ENCODE peak calls at places on chromosomes 4 and X, in four cellular contexts. L, D, H and Q are unnamed samples.

GRCh38 chrX:72540318-72540717 is 32.3 kb downstream of the HDAC8 start:
- DNase-seq in L (no peak), H (no peak), D (no peak), Q (no peak)

GRCh38 chrX:11600578-11600977 is 65.1 kb downstream of the ARHGAP6 start:
- DNase-seq in H (no peak), L (no peak), D (no peak), Q (no peak)

GRCh38 chr4:139734201-139734874 is 68.7 kb downstream of the MGST2 start:
- DNase-seq in D (no peak), L (peak), H (no peak), Q (no peak)

GRCh38 chr4:102608190-102608589 is 107.0 kb downstream of the NFKB1 start:
- DNase-seq in H (no peak), D (no peak), L (no peak), Q (no peak)

GRCh38 chr4:82097504-82097903 is 276.3 kb downstream of the HNRNPD start:
- DNase-seq in H (no peak), D (no peak), L (no peak), Q (no peak)

GRCh38 chr4:39841894-39842293 is 135.8 kb downstream of the PDS5A start:
- DNase-seq in D (no peak), L (no peak), H (no peak), Q (no peak)

GRCh38 chrX:107849747-107850478 is 24.2 kb downstream of the MID2 start:
- DNase-seq in L (no peak), H (no peak), D (no peak), Q (no peak)

GRCh38 chr4:150278206-150278605 is 200.0 kb downstream of the DCLK2 start:
- DNase-seq in D (no peak), L (no peak), H (no peak), Q (no peak)

GRCh38 chr4:124806403-124806802 is 93.9 kb upstream of the ANKRD50 start:
- DNase-seq in L (no peak), D (no peak), H (peak), Q (no peak)

GRCh38 chr4:187218705-187219245 is 495.1 kb upstream of the FAT1 start:
- DNase-seq in D (no peak), L (no peak), H (no peak), Q (no peak)

GRCh38 chrX:120453985-120454384 is 15.1 kb downstream of the LAMP2 start:
- DNase-seq in H (no peak), L (no peak), D (no peak), Q (no peak)

GRCh38 chr4:114136067-114136466 is 156.6 kb upstream of the ARSJ start:
- DNase-seq in L (no peak), H (no peak), D (no peak), Q (no peak)

GRCh38 chr4:96016615-96017299 is 176.9 kb downstream of the PDHA2 start:
- DNase-seq in D (no peak), H (no peak), L (no peak), Q (peak)

GRCh38 chr4:15689540-15689939 is 7.9 kb downstream of the FAM200B start:
- DNase-seq in H (no peak), L (peak), D (no peak), Q (no peak)

GRCh38 chr4:3043272-3044020 is 30.9 kb downstream of the HTT-AS start:
- DNase-seq in D (no peak), H (no peak), L (no peak), Q (no peak)

GRCh38 chr4:3046149-3046548 is 28.2 kb downstream of the HTT-AS start:
- DNase-seq in D (no peak), H (no peak), L (peak), Q (no peak)

GRCh38 chr4:3046623-3047022 is 27.7 kb downstream of the HTT-AS start:
- DNase-seq in H (no peak), L (no peak), D (no peak), Q (no peak)

GRCh38 chr4:3044812-3045499 is 29.4 kb downstream of the HTT-AS start:
- DNase-seq in D (no peak), L (no peak), H (no peak), Q (no peak)

GRCh38 chr4:3045500-3045850 is 28.9 kb downstream of the HTT-AS start:
- DNase-seq in D (no peak), L (peak), H (no peak), Q (no peak)
- TF ChIP-seq POLR2AphosphoS5 in D (peak), L (peak), H (no peak), Q (peak)

GRCh38 chrX:104318330-104319009 is 63.7 kb upstream of the ESX1 start:
- DNase-seq in D (no peak), L (no peak), H (no peak), Q (no peak)
- TF ChIP-seq SPI1 in D (no peak), L (no peak), H (no peak), Q (no peak)

GRCh38 chr4:154010377-154010776 is 221.5 kb upstream of the SFRP2 start:
- DNase-seq in L (no peak), D (no peak), H (no peak), Q (no peak)
- TF ChIP-seq POLR2AphosphoS5 in L (no peak), D (no peak), H (no peak), Q (no peak)

DNA sequence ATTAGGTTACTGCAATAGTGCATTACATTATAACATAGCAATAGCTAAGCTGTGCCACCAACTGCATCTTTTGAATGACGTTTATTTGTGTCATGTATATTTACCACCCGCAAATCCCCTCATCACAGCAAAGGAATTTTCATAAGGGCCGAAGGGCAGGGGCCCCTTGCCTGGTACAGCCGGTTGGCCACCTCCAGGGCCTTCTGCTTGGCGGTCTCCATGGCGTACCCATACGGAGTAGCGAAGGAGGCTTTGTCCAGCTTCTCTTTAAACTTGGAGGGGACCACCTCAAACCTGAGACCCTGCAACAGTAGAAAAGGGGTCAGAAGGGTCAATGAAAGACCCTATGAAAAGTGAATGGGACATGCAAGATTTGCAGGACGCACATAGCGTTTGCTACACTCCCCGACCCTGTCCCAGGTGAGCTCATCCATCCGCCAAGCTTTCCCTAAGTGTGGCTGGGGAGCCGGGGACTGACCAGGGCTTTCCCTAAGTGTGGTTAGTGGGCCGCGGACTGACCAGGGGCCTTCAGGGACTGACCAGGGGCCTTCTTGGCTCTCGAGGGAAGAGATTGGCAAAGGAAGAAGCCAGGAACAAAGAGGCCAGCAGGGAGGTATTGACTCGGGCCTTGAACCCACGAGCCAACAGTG is 10.6 kb downstream of the ASMTL start:
- DNase-seq in H (no peak), D (no peak), L (no peak), Q (no peak)
- TF ChIP-seq SPI1 in H (no peak), D (no peak), L (no peak), Q (no peak)

DNA sequence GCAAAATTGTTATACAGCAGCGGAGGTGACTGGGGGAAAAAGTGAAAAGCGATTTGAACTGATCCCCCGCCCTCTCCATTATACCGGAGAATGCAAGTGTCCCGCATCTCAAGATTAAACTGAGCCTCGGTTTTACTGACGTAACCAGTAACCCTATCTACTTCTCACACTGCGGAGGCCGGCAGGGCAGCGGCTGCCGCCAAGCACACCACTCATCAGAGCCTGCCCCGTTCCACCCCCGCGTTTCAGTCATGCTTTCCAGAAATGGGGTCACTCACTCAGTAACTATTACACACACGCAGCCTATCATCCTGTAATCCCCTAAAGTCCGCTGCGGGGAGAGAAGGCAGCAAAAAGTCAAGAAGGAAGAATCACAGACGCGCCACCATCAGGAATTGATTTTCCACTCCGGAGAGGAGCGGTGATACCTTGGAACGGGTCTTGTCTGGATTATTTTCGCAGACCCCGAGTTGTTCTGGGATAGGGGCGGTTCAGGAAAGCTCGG is 1.4 kb downstream of the RPS6KA3 start:
- DNase-seq in D (no peak), H (peak), L (peak), Q (no peak)
- TF ChIP-seq POLR2AphosphoS5 in D (peak), H (peak), L (no peak), Q (peak)

GRCh38 chr4:10180927-10181744 is 64.5 kb upstream of the WDR1 start:
- DNase-seq in L (peak), D (no peak), H (peak), Q (peak)

GRCh38 chr4:10178763-10179162 is 62.2 kb upstream of the WDR1 start:
- DNase-seq in H (no peak), L (no peak), D (no peak), Q (no peak)

GRCh38 chr4:10181745-10182445 is 65.3 kb upstream of the WDR1 start:
- DNase-seq in D (no peak), H (peak), L (no peak), Q (no peak)

GRCh38 chr4:10180603-10180926 is 64.0 kb upstream of the WDR1 start:
- DNase-seq in D (no peak), H (peak), L (peak), Q (no peak)

DNA sequence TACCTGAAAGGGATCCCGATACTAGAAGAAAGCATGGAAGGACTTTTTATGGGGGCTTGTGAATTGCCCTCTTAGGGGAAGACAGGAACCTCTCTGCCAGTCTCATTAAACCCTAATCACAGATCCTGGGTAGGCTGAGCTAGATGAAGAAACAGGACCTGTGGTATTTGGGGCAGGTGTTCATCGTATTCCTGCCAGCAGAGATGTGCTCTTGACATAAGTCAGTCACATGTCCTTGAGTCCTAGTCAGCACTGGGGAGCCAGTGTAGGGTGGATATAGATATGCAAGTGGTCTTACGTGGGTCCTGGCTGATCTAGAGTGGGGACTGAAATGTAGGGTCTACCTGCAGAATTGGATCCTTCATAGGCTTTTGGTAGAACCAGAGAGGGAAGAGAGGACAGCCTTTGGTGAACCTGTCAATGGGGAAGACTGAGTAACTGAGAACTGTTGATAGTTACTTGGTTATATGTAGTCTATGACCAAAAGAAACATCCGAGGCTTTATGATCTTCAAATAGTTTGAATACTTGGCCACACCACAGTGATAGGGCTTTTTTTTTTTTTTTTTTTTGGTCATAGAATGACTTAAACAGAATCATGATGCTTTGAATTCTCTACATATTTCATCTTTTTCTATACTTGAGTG is 63.5 kb upstream of the WDR1 start:
- DNase-seq in L (no peak), H (no peak), D (no peak), Q (no peak)
- TF ChIP-seq SPI1 in L (no peak), H (no peak), D (no peak), Q (no peak)

DNA sequence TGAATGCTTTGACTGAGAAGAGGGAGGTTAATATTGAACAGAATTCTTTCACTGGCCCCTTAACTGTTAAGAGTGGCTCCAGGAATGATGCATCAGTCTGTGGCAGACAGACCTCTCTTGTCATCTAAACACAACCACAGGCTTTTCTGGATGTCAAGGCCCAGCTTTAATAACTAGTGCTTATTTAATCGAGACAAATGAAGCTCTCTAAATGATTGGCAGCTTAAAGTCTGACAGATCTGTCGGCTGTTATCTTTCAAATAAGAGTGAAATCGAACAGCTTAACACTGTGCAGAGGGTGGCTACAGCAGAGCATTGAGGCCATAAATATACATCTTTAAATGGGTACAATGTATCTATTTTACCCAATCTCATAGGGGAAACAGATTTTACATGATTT is 500.8 kb upstream of the PABPC4L start:
- DNase-seq in L (no peak), H (no peak), D (no peak), Q (no peak)
- TF ChIP-seq POLR2AphosphoS5 in L (no peak), H (no peak), D (no peak), Q (no peak)